ENCODE peak calls at places on chromosome 21, in five cellular contexts. N is IMR-90, I is fibroblast of mammary gland, E is psoas muscle, H is cardiac fibroblast. Z is an unnamed sample.

GRCh38 chr21:30408782-30409494 is 13.1 kb downstream of the KRTAP13-1 start:
- DNase-seq in E (no peak), H (peak; percentile 81), I (peak; percentile 84), N (no peak), Z (no peak)

GRCh38 chr21:17554120-17554519 is 41.3 kb downstream of the CXADR start:
- DNase-seq in E (no peak), I (no peak), H (no peak), N (no peak), Z (no peak)

GRCh38 chr21:46385846-46386725 is 62.1 kb downstream of the PCNT start:
- DNase-seq in N (no peak), I (no peak), H (no peak), E (peak; percentile 28), Z (peak; percentile 6)

GRCh38 chr21:24781146-24781545 is 826.1 kb downstream of the MRPL39 start:
- DNase-seq in N (no peak), H (no peak), I (no peak), E (no peak), Z (no peak)

GRCh38 chr21:39451332-39452206 is at the start of gene SH3BGR:
- DNase-seq in E (peak; percentile 70), I (no peak), H (peak; percentile 19), N (no peak), Z (no peak)

GRCh38 chr21:38123626-38124025 is 133.2 kb upstream of the KCNJ15 start:
- DNase-seq in I (no peak), N (no peak), H (no peak), E (no peak), Z (no peak)

GRCh38 chr21:27564684-27565280 is 597.9 kb upstream of the ADAMTS5 start:
- DNase-seq in N (peak; percentile 70), H (peak; percentile 75), E (peak; percentile 26), I (peak; percentile 72), Z (peak; percentile 56)

GRCh38 chr21:38821959-38822682 is 16.4 kb downstream of the ETS2 start:
- DNase-seq in E (no peak), I (no peak), H (no peak), N (no peak), Z (no peak)

GRCh38 chr21:37551406-37552355 is 185.1 kb downstream of the DYRK1A start:
- DNase-seq in N (no peak), E (peak; percentile 71), H (peak; percentile 75), I (no peak), Z (peak; percentile 61)

GRCh38 chr21:31987696-31988095 is 114.9 kb downstream of the HUNK start:
- DNase-seq in I (no peak), E (peak; percentile 39), N (no peak), H (no peak), Z (no peak)

GRCh38 chr21:33394260-33394659 is 9.0 kb upstream of the IFNGR2 start:
- DNase-seq in E (peak; percentile 41), H (no peak), N (no peak), I (no peak), Z (no peak)

GRCh38 chr21:38486705-38487104 is 11.6 kb downstream of the ERG start:
- DNase-seq in I (no peak), N (no peak), E (no peak), H (no peak), Z (no peak)

DNA sequence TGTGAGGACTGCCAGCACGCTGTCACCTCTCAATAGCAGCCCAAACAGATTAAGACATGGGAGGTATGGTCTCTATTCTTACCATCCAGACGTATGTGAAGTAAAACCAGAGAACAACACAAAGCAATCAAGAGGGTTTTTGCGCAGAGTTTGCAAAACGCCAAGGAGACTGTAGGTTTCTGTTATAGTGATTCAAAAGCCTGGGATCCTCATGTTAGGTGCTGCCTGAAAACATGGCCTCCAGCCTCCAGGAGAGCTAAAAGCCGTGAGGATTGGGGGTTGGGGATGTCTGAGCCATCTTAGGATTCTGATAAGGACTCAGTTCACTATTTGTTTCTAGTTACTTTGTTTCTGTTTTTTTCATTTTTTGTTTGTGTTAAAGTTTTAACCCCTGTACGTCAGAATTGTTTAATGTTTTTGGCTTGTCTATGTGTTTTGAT is 4.2 kb upstream of the CCT8 start:
- DNase-seq in H (peak; percentile 46), E (no peak), N (peak; percentile 48), I (peak; percentile 50), Z (no peak)
- H3K4me3 ChIP-seq in H (peak overlapping the region; percentile 35), E (peak overlapping the region; percentile 66), N (peak overlapping the region; percentile 35), I (peak overlapping the region; percentile 37), Z (peak overlapping the region; percentile 46)

DNA sequence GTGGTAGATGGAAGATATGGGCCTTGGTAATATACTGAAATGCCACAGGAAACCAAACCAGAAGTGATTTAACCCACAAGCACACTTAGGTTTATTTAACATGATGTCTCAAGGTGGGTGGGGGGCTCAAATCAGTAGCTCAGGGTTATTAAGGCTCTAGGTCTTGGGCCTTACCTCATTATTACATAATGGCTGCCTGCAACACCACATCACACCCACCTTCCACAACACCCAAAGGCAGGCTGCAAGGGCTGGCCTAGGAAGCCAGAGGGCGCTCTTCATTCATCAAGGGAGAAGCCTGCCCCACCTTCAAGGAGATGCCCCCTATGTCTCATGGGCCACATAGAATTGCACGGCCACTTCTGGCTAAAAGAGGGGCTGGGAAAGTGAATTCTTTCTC is 6.0 kb downstream of the TFF1 start:
- DNase-seq in E (no peak), H (no peak), N (no peak), I (no peak), Z (no peak)
- TF ChIP-seq CTCF in E (no peak), H (no peak), N (no peak), I (peak; percentile 3), Z (no peak)

GRCh38 chr21:45256021-45256911 is 31.4 kb downstream of the POFUT2 start:
- DNase-seq in N (no peak), E (no peak), I (no peak), H (no peak), Z (no peak)

GRCh38 chr21:45254557-45254930 is 33.2 kb downstream of the POFUT2 start:
- DNase-seq in H (no peak), N (no peak), E (no peak), I (no peak), Z (no peak)

GRCh38 chr21:45253633-45254556 is 33.8 kb downstream of the POFUT2 start:
- DNase-seq in E (no peak), N (no peak), I (no peak), H (no peak), Z (no peak)

GRCh38 chr21:45256912-45257672 is 30.6 kb downstream of the POFUT2 start:
- DNase-seq in I (no peak), N (no peak), E (no peak), H (peak; percentile 8), Z (no peak)

DNA sequence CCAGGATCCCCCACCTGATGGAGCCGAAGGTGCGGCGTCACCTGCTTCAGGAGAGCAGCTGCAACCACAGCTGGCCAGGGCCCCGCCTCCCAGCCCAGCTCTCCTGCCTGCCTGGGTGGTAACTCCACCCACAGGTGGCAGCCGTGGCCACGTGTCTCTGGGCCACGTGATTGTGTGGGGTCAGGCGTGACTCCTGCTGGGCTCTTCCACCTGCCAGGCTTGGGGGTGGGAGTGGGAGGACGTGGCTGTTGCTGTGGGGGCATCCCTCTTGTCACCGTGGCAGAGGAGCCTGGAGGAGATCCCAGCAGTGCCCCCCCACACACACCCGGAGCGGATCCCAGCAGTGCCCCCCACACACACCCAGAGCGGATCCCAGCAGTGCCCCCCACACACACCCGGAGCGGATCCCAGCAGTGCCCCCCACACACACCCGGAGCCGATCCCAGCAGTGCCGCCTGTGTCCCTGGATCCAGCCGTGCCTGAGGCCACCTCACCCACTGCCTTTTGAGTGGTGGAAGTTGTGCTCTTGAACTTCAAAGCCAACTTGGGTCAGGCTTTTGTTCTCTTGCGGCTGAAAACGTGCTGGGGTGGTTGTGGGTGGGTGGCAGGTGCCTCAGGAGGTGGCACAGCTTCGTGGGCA is 32.2 kb downstream of the POFUT2 start:
- DNase-seq in E (no peak), N (no peak), H (no peak), I (no peak), Z (no peak)
- H3K4me3 ChIP-seq in E (no peak overlapping the region), N (no peak overlapping the region), H (no peak overlapping the region), I (no peak overlapping the region), Z (no peak overlapping the region)

DNA sequence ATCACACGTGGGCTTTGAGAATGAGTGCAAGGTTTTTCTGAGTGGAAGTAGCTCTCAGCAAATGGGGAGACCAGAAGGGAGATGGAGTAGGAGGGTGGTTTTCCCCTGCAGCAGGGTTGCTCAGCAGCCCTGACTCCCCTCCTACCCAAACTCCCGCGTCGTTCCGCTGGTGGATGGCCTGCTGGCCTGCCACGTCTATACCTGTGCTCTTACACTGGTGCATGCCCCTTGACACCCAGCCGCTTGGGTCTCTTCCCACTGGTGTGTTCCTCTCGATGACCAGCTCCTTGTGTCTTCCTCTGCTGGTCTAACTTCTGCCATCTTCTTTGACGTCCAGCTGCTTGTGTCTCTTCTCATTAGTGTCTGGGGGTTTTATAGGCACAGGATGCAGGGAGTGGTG is 1797.9 kb downstream of the NCAM2 start:
- DNase-seq in E (no peak), I (no peak), H (no peak), N (no peak), Z (no peak)
- TF ChIP-seq CTCF in E (no peak), I (no peak), H (no peak), N (no peak), Z (no peak)

DNA sequence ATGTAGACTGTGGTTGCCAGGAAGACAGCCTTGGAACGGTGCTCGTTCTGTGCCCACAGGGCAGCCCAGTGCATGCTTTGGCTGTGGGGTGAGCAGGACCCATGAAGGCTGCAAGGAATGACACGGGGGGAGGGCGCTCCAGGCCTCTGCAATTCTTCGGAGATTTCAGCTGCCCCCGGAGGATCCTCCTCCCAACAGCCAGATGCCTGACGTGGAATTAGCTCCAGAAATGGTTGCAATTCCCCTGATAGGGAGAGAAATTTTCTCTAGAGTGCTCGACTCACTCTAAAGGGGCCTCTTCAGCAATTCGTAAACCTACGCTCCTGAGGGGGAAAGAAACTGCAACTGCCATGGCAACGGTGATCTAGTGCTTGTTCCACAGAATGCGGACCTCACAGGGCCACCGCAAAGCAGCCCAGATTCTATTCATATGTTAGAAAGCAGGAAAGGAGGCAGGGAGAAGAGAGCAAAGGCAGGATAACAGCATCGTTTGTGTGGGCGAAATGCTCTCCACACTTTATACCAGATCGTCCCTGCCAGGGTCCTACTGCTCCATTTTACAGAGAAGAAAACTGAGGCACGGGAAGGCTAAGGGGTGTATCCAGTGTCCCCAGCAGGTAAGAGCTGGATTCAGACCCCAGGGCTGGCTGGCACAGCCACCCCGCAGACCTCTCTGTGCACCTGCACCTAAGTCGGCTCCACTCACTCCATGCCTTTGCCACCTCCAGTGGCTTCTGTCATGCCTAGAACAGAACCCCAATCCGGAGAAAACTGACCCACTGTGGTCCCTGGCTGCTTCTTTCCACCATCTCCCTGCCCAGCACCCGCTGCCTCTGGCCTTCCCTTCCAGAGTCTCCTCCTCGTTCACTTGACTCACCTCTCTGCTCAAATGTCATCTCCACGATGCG is 11.9 kb upstream of the PDE9A start:
- DNase-seq in I (peak; percentile 62), H (peak; percentile 51), N (no peak), E (no peak), Z (no peak)
- H3K4me3 ChIP-seq in I (no peak overlapping the region), H (no peak overlapping the region), N (no peak overlapping the region), E (no peak overlapping the region), Z (no peak overlapping the region)

DNA sequence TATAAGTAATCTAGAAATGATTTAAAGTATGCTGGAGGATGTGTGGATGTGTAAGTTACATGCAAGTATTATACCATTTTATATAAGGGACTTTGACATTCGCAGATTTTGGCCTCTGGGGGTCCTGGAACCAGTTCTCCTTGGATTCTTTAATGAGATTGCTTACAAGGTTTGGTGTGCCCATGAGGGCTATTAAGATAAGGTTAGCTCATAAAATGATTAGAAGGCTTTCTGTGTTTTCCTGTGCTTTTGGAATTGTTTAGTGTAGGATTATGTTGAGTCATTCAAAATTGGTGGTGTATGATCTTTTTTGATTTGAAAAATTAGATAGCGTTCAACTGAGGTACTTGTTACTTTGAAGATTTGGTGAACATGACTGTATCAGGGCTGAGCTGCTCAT is 5.6 kb downstream of the USP25 start:
- DNase-seq in E (no peak), N (no peak), I (no peak), H (no peak), Z (no peak)
- TF ChIP-seq CTCF in E (no peak), N (no peak), I (no peak), H (no peak), Z (no peak)